ENCODE peak calls at places on chromosomes 3 and 15, in nine cellular contexts. O is nephron progenitor cell, E is neural crest cell, W is HFF-Myc, F is GM13977, J is cardiac muscle cell, T is BE2C, P is choroid plexus epithelial cell, M is left lung. L is an unnamed sample.

GRCh38 chr15:57578288-57578900 is 13.3 kb upstream of the MYZAP start:
- DNase-seq in W (no peak), F (no peak), P (no peak), T (no peak), O (no peak), M (no peak), J (no peak), E (no peak), L (no peak)

GRCh38 chr3:12944413-12944812 is 103.0 kb upstream of the RPL32 start:
- DNase-seq in W (no peak), M (no peak), J (peak; percentile 60), O (peak; percentile 62), P (no peak), F (no peak), E (peak; percentile 35), T (no peak), L (no peak)

GRCh38 chr3:128489860-128490649 is 2.9 kb downstream of the GATA2 start:
- DNase-seq in T (peak; percentile 67), F (no peak), P (peak; percentile 13), O (peak; percentile 70), E (peak; percentile 49), J (peak; percentile 79), M (peak; percentile 82), W (no peak), L (no peak)

GRCh38 chr3:195522254-195523023 is 20.7 kb downstream of the PPP1R2 start:
- DNase-seq in E (peak; percentile 38), P (peak; percentile 53), J (peak; percentile 51), O (peak; percentile 17), F (peak; percentile 46), T (no peak), W (peak; percentile 10), M (no peak), L (no peak)

GRCh38 chr15:50256188-50257041 is 9.1 kb downstream of the HDC start:
- DNase-seq in J (no peak), M (no peak), E (no peak), W (peak; percentile 61), P (peak; percentile 78), T (no peak), F (no peak), O (no peak), L (no peak)

GRCh38 chr3:107574650-107575049 is 51.9 kb downstream of the BBX start:
- DNase-seq in M (no peak), W (peak; percentile 17), J (peak; percentile 52), P (peak; percentile 75), T (no peak), E (no peak), F (peak; percentile 39), O (no peak), L (no peak)

GRCh38 chr3:120682095-120682681 is at the start of gene HGD:
- DNase-seq in E (no peak), J (no peak), F (no peak), O (no peak), P (peak; percentile 20), M (no peak), W (no peak), T (no peak), L (no peak)

GRCh38 chr15:82081904-82082810 is 36.3 kb upstream of the MEX3B start:
- DNase-seq in J (no peak), E (no peak), T (peak; percentile 26), M (no peak), W (peak; percentile 36), O (no peak), F (no peak), P (peak; percentile 92), L (no peak)

GRCh38 chr3:125128861-125129501 is 73.2 kb upstream of the HEG1 start:
- DNase-seq in E (no peak), T (no peak), P (peak; percentile 86), M (no peak), O (no peak), F (no peak), J (no peak), W (peak; percentile 87), L (no peak)

GRCh38 chr3:13657660-13658435 is 108.9 kb downstream of the FBLN2 start:
- DNase-seq in J (peak; percentile 69), W (no peak), F (peak; percentile 91), O (peak; percentile 78), T (peak; percentile 59), P (peak; percentile 60), M (no peak), E (peak; percentile 67), L (peak; percentile 48)

GRCh38 chr15:60744826-60745225 is 265.9 kb upstream of the ICE2 start:
- DNase-seq in E (no peak), J (no peak), F (no peak), W (no peak), T (no peak), M (no peak), O (no peak), P (no peak), L (no peak)

GRCh38 chr3:105867690-105868449 is 942 bp downstream of the CBLB start:
- DNase-seq in T (no peak), F (no peak), J (no peak), P (peak; percentile 36), M (no peak), E (no peak), O (no peak), W (no peak), L (no peak)

GRCh38 chr15:45132844-45133560 is 3.2 kb downstream of the DUOX1 start:
- DNase-seq in F (no peak), M (no peak), E (no peak), W (no peak), O (no peak), P (no peak), T (no peak), J (no peak), L (no peak)

GRCh38 chr3:152374260-152374990 is 105.7 kb downstream of the MBNL1 start:
- DNase-seq in M (no peak), P (no peak), F (no peak), T (no peak), O (no peak), E (no peak), J (no peak), W (no peak), L (no peak)

DNA sequence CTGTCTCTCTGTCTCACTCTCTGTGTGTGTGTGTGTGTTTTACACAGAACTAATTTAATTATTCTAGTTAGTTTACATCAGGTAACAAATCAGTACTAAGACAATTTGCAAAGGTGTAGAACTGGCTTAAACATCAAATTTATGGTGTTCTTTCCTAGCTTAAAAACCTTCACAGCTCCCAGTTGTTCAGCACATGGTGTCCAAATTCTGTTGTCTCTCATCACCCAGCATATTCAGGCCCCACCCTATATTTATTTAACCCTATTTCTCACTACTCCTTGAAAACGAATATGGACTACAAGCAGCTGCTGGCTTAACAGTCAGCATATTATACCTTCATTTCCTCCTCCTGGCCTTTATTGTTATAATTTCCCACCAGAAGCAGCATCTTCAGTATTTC is 1.1 kb downstream of the IL20RB start:
- DNase-seq in O (no peak), J (no peak), W (no peak), F (no peak), E (no peak), P (no peak), T (no peak), M (no peak), L (no peak)
- TF ChIP-seq CTCF in O (no peak), J (no peak), W (no peak), F (no peak), E (no peak), P (no peak), T (no peak), M (no peak), L (no peak)

DNA sequence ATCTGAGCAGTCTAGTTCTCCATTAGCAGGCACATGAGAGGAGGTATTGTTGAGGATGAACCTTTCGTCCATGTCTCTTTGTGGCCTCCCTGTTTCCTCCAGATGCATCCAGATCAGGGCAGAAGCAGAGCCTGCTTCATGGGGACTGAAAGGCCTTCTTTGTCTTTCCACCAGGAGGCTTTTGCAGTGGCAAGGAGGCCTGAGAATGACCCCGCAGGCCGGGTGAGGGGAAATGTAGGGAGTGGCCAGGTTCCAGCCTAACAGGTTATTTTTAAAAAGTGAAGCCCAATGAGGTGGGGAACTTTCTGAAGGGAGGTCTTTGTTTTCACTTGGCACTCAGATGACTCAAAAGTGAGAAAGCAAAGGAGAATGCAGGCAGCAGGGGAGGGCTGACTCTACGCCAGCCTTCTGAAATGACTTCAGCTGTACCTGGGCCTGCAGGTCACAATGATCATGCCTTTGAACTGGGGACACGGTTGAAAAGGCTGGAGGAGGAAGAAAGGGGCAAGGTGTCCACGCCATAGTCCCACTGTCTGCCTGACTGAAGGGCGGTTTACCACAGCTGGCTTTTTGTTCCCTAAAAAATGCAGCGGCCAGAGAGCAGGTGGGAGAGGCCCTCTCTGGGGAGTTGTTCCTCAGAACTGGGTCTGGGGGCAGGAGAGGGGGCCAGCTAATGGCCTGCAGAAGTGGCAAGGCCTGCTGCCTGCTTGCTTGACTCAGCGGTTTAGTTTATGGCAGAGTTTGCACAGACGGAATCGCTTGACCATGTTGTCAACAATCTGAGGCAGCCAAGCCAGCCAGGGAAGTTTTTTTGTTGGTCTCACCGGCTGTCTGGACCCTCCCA is 28.7 kb downstream of the CMTM7 start:
- DNase-seq in P (peak; percentile 50), M (no peak), F (peak; percentile 73), E (peak; percentile 24), J (peak; percentile 48), W (no peak), O (no peak), T (no peak), L (no peak)
- TF ChIP-seq CTCF in P (peak; percentile 37), M (no peak), F (peak; percentile 29), E (peak; percentile 43), J (peak; percentile 21), W (peak; percentile 6), O (no peak), T (no peak), L (no peak)

GRCh38 chr15:70632079-70632850 is 131.1 kb downstream of the UACA start:
- DNase-seq in W (no peak), F (no peak), J (no peak), P (no peak), E (no peak), M (no peak), O (no peak), T (no peak), L (no peak)

GRCh38 chr15:70635895-70636294 is 127.5 kb downstream of the UACA start:
- DNase-seq in J (no peak), M (no peak), O (no peak), E (no peak), W (no peak), P (no peak), T (no peak), F (no peak), L (no peak)

GRCh38 chr15:70632981-70633380 is 130.4 kb downstream of the UACA start:
- DNase-seq in E (no peak), T (no peak), J (no peak), W (no peak), O (no peak), M (no peak), F (no peak), P (no peak), L (no peak)

GRCh38 chr15:70633394-70633793 is 130.0 kb downstream of the UACA start:
- DNase-seq in P (no peak), M (no peak), T (no peak), W (no peak), J (peak; percentile 59), F (no peak), E (no peak), O (no peak), L (no peak)

GRCh38 chr15:70636540-70637165 is 126.7 kb downstream of the UACA start:
- DNase-seq in W (no peak), F (no peak), T (peak; percentile 22), M (no peak), O (no peak), P (no peak), J (peak; percentile 14), E (no peak), L (no peak)
- TF ChIP-seq CTCF in W (peak; percentile 25), F (no peak), T (peak; percentile 53), M (no peak), O (peak; percentile 15), P (peak; percentile 42), J (peak; percentile 52), E (peak; percentile 39), L (no peak)

GRCh38 chr3:4271834-4272233 is 31.3 kb upstream of the SETMAR start:
- DNase-seq in M (no peak), O (peak; percentile 13), E (peak; percentile 3), P (peak; percentile 68), W (peak; percentile 11), F (peak; percentile 23), J (no peak), T (no peak), L (no peak)
- TF ChIP-seq CTCF in M (peak; percentile 42), O (peak; percentile 64), E (peak; percentile 80), P (peak; percentile 51), W (peak; percentile 28), F (peak; percentile 38), J (no peak), T (peak; percentile 25), L (peak; percentile 30)